ENCODE peak calls at places on chromosomes 4 and X, in seven cellular contexts. S is substantia nigra; F is ecto neural progenitor cell; M is T-helper 9 cell; U is stimulated activated naive B cell treated with anti-CD40 and anti-IgM and Interleukin-4, amounts not matched to agents 10 μg/mL and 1 μg/mL and 100 μg/mL, for 72 hours; T is NCI-H524; R is fibroblast of pulmonary artery. I is an unnamed sample.

GRCh38 chrX:132257116-132257515 is 37.9 kb upstream of the RAP2C start:
- DNase-seq in R (peak; percentile 11), U (no peak), T (no peak), M (no peak), S (no peak), F (no peak), I (no peak)

GRCh38 chrX:69305333-69306062 is 140.2 kb upstream of the PJA1 start:
- DNase-seq in F (peak; percentile 76), U (no peak), T (no peak), R (no peak), M (no peak), S (no peak), I (no peak)

GRCh38 chr4:54513231-54513630 is 144.5 kb upstream of the KIT start:
- DNase-seq in S (no peak), T (no peak), U (no peak), R (peak; percentile 85), M (no peak), F (no peak), I (no peak)

GRCh38 chrX:41984628-41985027 is 61.3 kb upstream of the CASK start:
- DNase-seq in R (no peak), S (no peak), T (no peak), F (no peak), U (no peak), M (no peak), I (no peak)

GRCh38 chrX:115373308-115373707 is 83.8 kb downstream of the LUZP4 start:
- DNase-seq in F (peak; percentile 52), R (no peak), S (no peak), U (no peak), M (no peak), T (no peak), I (no peak)

GRCh38 chr4:25098964-25099843 is 61.0 kb downstream of the SEPSECS start:
- DNase-seq in T (peak; percentile 72), F (no peak), M (no peak), U (no peak), S (no peak), R (peak; percentile 80), I (no peak)

GRCh38 chr4:26238782-26239647 is 81.8 kb upstream of the RBPJ start:
- DNase-seq in F (peak; percentile 70), S (peak; percentile 42), R (peak; percentile 41), T (peak; percentile 99), M (no peak), U (no peak), I (peak; percentile 19)

GRCh38 chrX:8897259-8897658 is 96.1 kb upstream of the FAM9A start:
- DNase-seq in T (no peak), M (no peak), S (no peak), U (no peak), R (no peak), F (no peak), I (no peak)

GRCh38 chr4:48254381-48255072 is 15.1 kb downstream of the TEC start:
- DNase-seq in M (no peak), T (no peak), F (no peak), S (no peak), U (no peak), R (peak; percentile 79), I (no peak)

GRCh38 chrX:12329476-12329875 is 191.2 kb downstream of the FRMPD4 start:
- DNase-seq in T (no peak), F (no peak), R (no peak), U (no peak), S (no peak), M (no peak), I (no peak)

GRCh38 chr4:136637071-136637777 is 895.1 kb downstream of the PCDH18 start:
- DNase-seq in T (no peak), F (peak; percentile 58), U (no peak), M (no peak), S (no peak), R (peak; percentile 18), I (no peak)

GRCh38 chr4:41215155-41215554 is 813 bp upstream of the APBB2 start:
- DNase-seq in M (no peak), S (no peak), U (no peak), T (no peak), R (no peak), F (no peak), I (no peak)